ENCODE peak calls at places on chromosomes 16 and 17, in four cellular contexts. A, H, G and S are unnamed samples.

GRCh38 chr16:53111078-53111776 is 56.4 kb downstream of the CHD9 start:
- DNase-seq in A (peak), H (no peak), G (no peak), S (no peak)

GRCh38 chr16:89586853-89587252 is 11.3 kb downstream of the CPNE7 start:
- DNase-seq in A (no peak), H (no peak), G (no peak), S (no peak)

GRCh38 chr17:80456465-80457235 is 19.8 kb downstream of the NPTX1 start:
- DNase-seq in A (no peak), H (no peak), G (no peak), S (no peak)

GRCh38 chr16:75265911-75266701 is 14.7 kb upstream of the BCAR1 start:
- DNase-seq in A (peak), H (peak), G (no peak), S (no peak)

GRCh38 chr16:22007509-22008214 is at the start of gene MOSMO:
- DNase-seq in A (peak), H (peak), G (no peak), S (peak)

GRCh38 chr17:75124041-75124818 is 7.3 kb downstream of the NT5C start:
- DNase-seq in A (no peak), H (no peak), G (no peak), S (peak)

GRCh38 chr16:21101631-21102420 is 48.8 kb downstream of the DNAH3 start:
- DNase-seq in A (peak), H (peak), G (no peak), S (no peak)

GRCh38 chr16:54326266-54326662 is 39.7 kb upstream of the IRX3 start:
- DNase-seq in A (no peak), H (no peak), G (no peak), S (no peak)

GRCh38 chr16:55323637-55324490 is at the start of gene IRX6:
- DNase-seq in A (no peak), H (peak), G (no peak), S (no peak)

GRCh38 chr17:27551701-27552466 is 79.1 kb upstream of the LGALS9 start:
- DNase-seq in A (no peak), H (no peak), G (no peak), S (no peak)

GRCh38 chr16:47806309-47806847 is 345.2 kb downstream of the PHKB start:
- DNase-seq in A (no peak), H (no peak), G (no peak), S (no peak)

GRCh38 chr16:14302031-14302398 is 230.9 kb downstream of the MRTFB start:
- DNase-seq in A (peak), H (no peak), G (peak), S (no peak)

GRCh38 chr17:10062757-10063385 is 135.5 kb downstream of the GAS7 start:
- DNase-seq in A (peak), H (no peak), G (no peak), S (no peak)

GRCh38 chr17:73719588-73720071 is 75.4 kb upstream of the SDK2 start:
- DNase-seq in A (no peak), H (peak), G (no peak), S (no peak)

GRCh38 chr17:81488276-81488860 is 24.2 kb downstream of the ACTG1 start:
- DNase-seq in A (peak), H (no peak), G (no peak), S (no peak)

GRCh38 chr17:11928436-11928835 is 68.8 kb downstream of the ZNF18 start:
- DNase-seq in A (no peak), H (no peak), G (no peak), S (no peak)

GRCh38 chr16:4882633-4883285 is 35.5 kb downstream of the UBN1 start:
- DNase-seq in A (no peak), H (no peak), G (no peak), S (no peak)

GRCh38 chr17:75153854-75154194 is 488 bp downstream of the JPT1 start:
- DNase-seq in A (peak), H (peak), G (no peak), S (peak)

GRCh38 chr16:83706394-83706793 is 101.4 kb upstream of the HSBP1 start:
- DNase-seq in A (no peak), H (no peak), G (no peak), S (no peak)

GRCh38 chr17:42578282-42578869 is 847 bp upstream of the PSMC3IP start:
- DNase-seq in A (peak), H (peak), G (peak), S (peak)

GRCh38 chr17:42049834-42050359 is 504 bp downstream of the C17orf113 start:
- DNase-seq in A (no peak), H (peak), G (no peak), S (no peak)

GRCh38 chr17:70484050-70484449 is 314.7 kb downstream of the KCNJ2 start:
- DNase-seq in A (no peak), H (no peak), G (no peak), S (no peak)

GRCh38 chr16:28546626-28547025 is 7.1 kb upstream of the SGF29 start:
- DNase-seq in A (no peak), H (no peak), G (no peak), S (no peak)

GRCh38 chr16:50096791-50097190 is 31.0 kb downstream of the HEATR3 start:
- DNase-seq in A (no peak), H (no peak), G (peak), S (no peak)

GRCh38 chr17:15928286-15928785 is 16.6 kb upstream of the ADORA2B start:
- DNase-seq in A (no peak), H (no peak), G (no peak), S (no peak)

GRCh38 chr16:88472637-88473205 is 19.6 kb downstream of the ZFPM1 start:
- DNase-seq in A (no peak), H (no peak), G (no peak), S (no peak)

GRCh38 chr17:43645765-43646481 is 15.8 kb downstream of the MEOX1 start:
- DNase-seq in A (no peak), H (peak), G (no peak), S (no peak)

GRCh38 chr17:17433260-17433659 is 43.5 kb upstream of the MED9 start:
- DNase-seq in A (no peak), H (no peak), G (no peak), S (no peak)

GRCh38 chr17:3693829-3694231 is 2.1 kb downstream of the P2RX5 start:
- DNase-seq in A (peak), H (no peak), G (no peak), S (no peak)

GRCh38 chr17:27666831-27667560 is 36.0 kb downstream of the LGALS9 start:
- DNase-seq in A (no peak), H (no peak), G (no peak), S (no peak)

GRCh38 chr16:31460582-31461002 is 1.3 kb downstream of the ARMC5 start:
- DNase-seq in A (peak), H (no peak), G (peak), S (no peak)

GRCh38 chr17:81251943-81252301 is 12.8 kb downstream of the NDUFAF8 start:
- DNase-seq in A (no peak), H (no peak), G (no peak), S (no peak)

GRCh38 chr16:12500771-12501170 is 302.9 kb downstream of the CPPED1 start:
- DNase-seq in A (no peak), H (no peak), G (no peak), S (no peak)

GRCh38 chr16:30060354-30061194 is 5.0 kb upstream of the ALDOA start:
- DNase-seq in A (no peak), H (no peak), G (no peak), S (no peak)

GRCh38 chr16:4313563-4314531 is 2.0 kb upstream of the GLIS2 start:
- DNase-seq in A (peak), H (peak), G (no peak), S (no peak)

GRCh38 chr16:13510425-13511151 is 409.4 kb upstream of the ERCC4 start:
- DNase-seq in A (peak), H (no peak), G (no peak), S (no peak)

GRCh38 chr16:23597003-23597756 is 1.1 kb upstream of the NDUFAB1 start:
- DNase-seq in A (peak), H (peak), G (no peak), S (peak)

GRCh38 chr17:50944054-50944901 is 78.1 kb upstream of the TOB1 start:
- DNase-seq in A (peak), H (peak), G (no peak), S (peak)

GRCh38 chr17:48642843-48643696 is 16.9 kb upstream of the HOXB9 start:
- DNase-seq in A (no peak), H (peak), G (no peak), S (no peak)